ENCODE peak calls at places on chromosomes 13 and 19, in four cellular contexts. P, S, H and L are unnamed samples.

GRCh38 chr13:105033999-105034398 is 1501.5 kb downstream of the EFNB2 start:
- DNase-seq in P (no peak), S (no peak), H (no peak), L (no peak)

GRCh38 chr13:44801990-44802389 is 187.3 kb downstream of the NUFIP1 start:
- DNase-seq in P (no peak), S (no peak), H (peak), L (peak)

GRCh38 chr13:113547248-113547971 is 37.1 kb upstream of the TFDP1 start:
- DNase-seq in P (no peak), S (no peak), H (peak), L (peak)

GRCh38 chr13:29993716-29994488 is 143.5 kb upstream of the UBL3 start:
- DNase-seq in P (no peak), S (no peak), H (no peak), L (peak)

GRCh38 chr19:2050349-2050990 is 574 bp downstream of the MKNK2 start:
- DNase-seq in P (no peak), S (no peak), H (no peak), L (no peak)

GRCh38 chr19:4911786-4912672 is 2.7 kb downstream of the UHRF1 start:
- DNase-seq in P (peak), S (peak), H (peak), L (peak)

GRCh38 chr19:18292810-18293641 is 11.6 kb upstream of the JUND start:
- DNase-seq in P (no peak), S (peak), H (peak), L (peak)

GRCh38 chr19:14383898-14384669 is 2.8 kb downstream of the ADGRE5 start:
- DNase-seq in P (no peak), S (no peak), H (peak), L (peak)

GRCh38 chr13:107242138-107242537 is 674.2 kb upstream of the ARGLU1 start:
- DNase-seq in P (no peak), S (no peak), H (no peak), L (no peak)

GRCh38 chr19:18301718-18302111 is 20.3 kb upstream of the JUND start:
- DNase-seq in P (no peak), S (no peak), H (no peak), L (no peak)

GRCh38 chr19:48720613-48721296 is 1.2 kb upstream of the MAMSTR start:
- DNase-seq in P (peak), S (peak), H (peak), L (peak)

GRCh38 chr19:5484398-5485285 is 29.4 kb downstream of the ZNRF4 start:
- DNase-seq in P (peak), S (no peak), H (no peak), L (no peak)